ENCODE peak calls at places on chromosomes 2 and 18, in four cellular contexts. One of them, this sample, is unnamed.

GRCh38 chr2:3257166-3257565 is 120.5 kb downstream of the EIPR1 start:
- DNase-seq in GM12864: no peak
- DNase-seq in left ventricle myocardium inferior: no peak
- DNase-seq in brain microvascular endothelial cell: peak; percentile 27
- DNase-seq in this sample: no peak

GRCh38 chr2:157830696-157831570 is 45.2 kb downstream of the ACVR1 start:
- DNase-seq in GM12864: no peak
- DNase-seq in left ventricle myocardium inferior: no peak
- DNase-seq in brain microvascular endothelial cell: peak; percentile 89
- DNase-seq in this sample: peak; percentile 96

GRCh38 chr2:228318218-228318617 is 136.7 kb upstream of the SPHKAP start:
- DNase-seq in GM12864: no peak
- DNase-seq in left ventricle myocardium inferior: no peak
- DNase-seq in brain microvascular endothelial cell: no peak
- DNase-seq in this sample: peak; percentile 55

GRCh38 chr2:168614291-168615018 is 158.4 kb downstream of the CERS6 start:
- DNase-seq in GM12864: no peak
- DNase-seq in left ventricle myocardium inferior: no peak
- DNase-seq in brain microvascular endothelial cell: no peak
- DNase-seq in this sample: no peak

GRCh38 chr18:49812321-49813070 is 837 bp downstream of the ACAA2 start:
- DNase-seq in GM12864: no peak
- DNase-seq in left ventricle myocardium inferior: no peak
- DNase-seq in brain microvascular endothelial cell: no peak
- DNase-seq in this sample: peak; percentile 16

GRCh38 chr2:98508690-98509054 is 64.0 kb downstream of the INPP4A start:
- DNase-seq in GM12864: no peak
- DNase-seq in left ventricle myocardium inferior: peak; percentile 56
- DNase-seq in brain microvascular endothelial cell: peak; percentile 23
- DNase-seq in this sample: peak; percentile 90

GRCh38 chr2:70685771-70686171 is 82.2 kb downstream of the ADD2 start:
- DNase-seq in GM12864: no peak
- DNase-seq in left ventricle myocardium inferior: no peak
- DNase-seq in brain microvascular endothelial cell: no peak
- DNase-seq in this sample: no peak

GRCh38 chr2:232897386-232897970 is 27.4 kb downstream of the SNORC start:
- DNase-seq in GM12864: no peak
- DNase-seq in left ventricle myocardium inferior: no peak
- DNase-seq in brain microvascular endothelial cell: no peak
- DNase-seq in this sample: no peak

GRCh38 chr2:149020432-149020851 is 18.1 kb upstream of the LYPD6B start:
- DNase-seq in GM12864: peak; percentile 72
- DNase-seq in left ventricle myocardium inferior: no peak
- DNase-seq in brain microvascular endothelial cell: no peak
- DNase-seq in this sample: no peak

GRCh38 chr2:109126501-109126860 is 2.5 kb upstream of the SH3RF3 start:
- DNase-seq in GM12864: no peak
- DNase-seq in left ventricle myocardium inferior: no peak
- DNase-seq in brain microvascular endothelial cell: peak; percentile 87
- DNase-seq in this sample: peak; percentile 88

GRCh38 chr2:236338495-236339184 is 74.4 kb upstream of the ASB18 start:
- DNase-seq in GM12864: no peak
- DNase-seq in left ventricle myocardium inferior: no peak
- DNase-seq in brain microvascular endothelial cell: peak; percentile 50
- DNase-seq in this sample: peak; percentile 43

GRCh38 chr2:176157499-176158305 is 595 bp downstream of the HOXD3 start:
- DNase-seq in GM12864: no peak
- DNase-seq in left ventricle myocardium inferior: no peak
- DNase-seq in brain microvascular endothelial cell: no peak
- DNase-seq in this sample: no peak

GRCh38 chr2:241798081-241798630 is 10.8 kb upstream of the NEU4 start:
- DNase-seq in GM12864: no peak
- DNase-seq in left ventricle myocardium inferior: peak; percentile 5
- DNase-seq in brain microvascular endothelial cell: no peak
- DNase-seq in this sample: no peak

GRCh38 chr2:26849056-26850001 is 1.4 kb downstream of the DPYSL5 start:
- DNase-seq in GM12864: no peak
- DNase-seq in left ventricle myocardium inferior: no peak
- DNase-seq in brain microvascular endothelial cell: no peak
- DNase-seq in this sample: no peak

GRCh38 chr2:96374211-96374951 is 38.8 kb downstream of the NCAPH start:
- DNase-seq in GM12864: no peak
- DNase-seq in left ventricle myocardium inferior: peak; percentile 56
- DNase-seq in brain microvascular endothelial cell: peak; percentile 32
- DNase-seq in this sample: peak; percentile 59

GRCh38 chr2:216142540-216142939 is 33.4 kb downstream of the XRCC5 start:
- DNase-seq in GM12864: peak; percentile 73
- DNase-seq in left ventricle myocardium inferior: no peak
- DNase-seq in brain microvascular endothelial cell: peak; percentile 31
- DNase-seq in this sample: peak; percentile 51

GRCh38 chr2:16034151-16034974 is 94.0 kb downstream of the MYCN start:
- DNase-seq in GM12864: no peak
- DNase-seq in left ventricle myocardium inferior: no peak
- DNase-seq in brain microvascular endothelial cell: no peak
- DNase-seq in this sample: no peak

GRCh38 chr2:67948057-67948456 is 114.7 kb downstream of the C1D start:
- DNase-seq in GM12864: no peak
- DNase-seq in left ventricle myocardium inferior: no peak
- DNase-seq in brain microvascular endothelial cell: no peak
- DNase-seq in this sample: no peak

GRCh38 chr2:190659553-190659952 is 10.7 kb downstream of the NAB1 start:
- DNase-seq in GM12864: no peak
- DNase-seq in left ventricle myocardium inferior: no peak
- DNase-seq in brain microvascular endothelial cell: no peak
- DNase-seq in this sample: no peak

GRCh38 chr2:134035605-134036370 is 218.1 kb upstream of the MGAT5 start:
- DNase-seq in GM12864: no peak
- DNase-seq in left ventricle myocardium inferior: no peak
- DNase-seq in brain microvascular endothelial cell: no peak
- DNase-seq in this sample: no peak

GRCh38 chr2:41937464-41937861 is 110.4 kb upstream of the PKDCC start:
- DNase-seq in GM12864: no peak
- DNase-seq in left ventricle myocardium inferior: no peak
- DNase-seq in brain microvascular endothelial cell: no peak
- DNase-seq in this sample: no peak

GRCh38 chr2:75238670-75239330 is 39.5 kb upstream of the TACR1 start:
- DNase-seq in GM12864: no peak
- DNase-seq in left ventricle myocardium inferior: no peak
- DNase-seq in brain microvascular endothelial cell: peak; percentile 45
- DNase-seq in this sample: peak; percentile 93

GRCh38 chr2:46162329-46162870 is 134.8 kb upstream of the EPAS1 start:
- DNase-seq in GM12864: no peak
- DNase-seq in left ventricle myocardium inferior: no peak
- DNase-seq in brain microvascular endothelial cell: no peak
- DNase-seq in this sample: peak; percentile 66

GRCh38 chr2:208189782-208190181 is at the start of gene C2orf80:
- DNase-seq in GM12864: no peak
- DNase-seq in left ventricle myocardium inferior: no peak
- DNase-seq in brain microvascular endothelial cell: no peak
- DNase-seq in this sample: no peak

GRCh38 chr2:27721335-27721734 is 50.2 kb upstream of the MRPL33 start:
- DNase-seq in GM12864: no peak
- DNase-seq in left ventricle myocardium inferior: no peak
- DNase-seq in brain microvascular endothelial cell: no peak
- DNase-seq in this sample: no peak

GRCh38 chr18:23227729-23228075 is 92.4 kb downstream of the CABLES1 start:
- DNase-seq in GM12864: no peak
- DNase-seq in left ventricle myocardium inferior: no peak
- DNase-seq in brain microvascular endothelial cell: no peak
- DNase-seq in this sample: no peak

GRCh38 chr18:48891721-48892120 is 59.0 kb downstream of the SMAD7 start:
- DNase-seq in GM12864: no peak
- DNase-seq in left ventricle myocardium inferior: no peak
- DNase-seq in brain microvascular endothelial cell: no peak
- DNase-seq in this sample: no peak

GRCh38 chr18:63320041-63320689 is 596 bp upstream of the BCL2 start:
- DNase-seq in GM12864: peak; percentile 80
- DNase-seq in left ventricle myocardium inferior: peak; percentile 85
- DNase-seq in brain microvascular endothelial cell: peak; percentile 63
- DNase-seq in this sample: peak; percentile 90

GRCh38 chr2:159639071-159639470 is 22.7 kb upstream of the BAZ2B start:
- DNase-seq in GM12864: no peak
- DNase-seq in left ventricle myocardium inferior: no peak
- DNase-seq in brain microvascular endothelial cell: no peak
- DNase-seq in this sample: no peak

GRCh38 chr2:164960159-164960558 is 4.8 kb upstream of the SLC38A11 start:
- DNase-seq in GM12864: no peak
- DNase-seq in left ventricle myocardium inferior: no peak
- DNase-seq in brain microvascular endothelial cell: no peak
- DNase-seq in this sample: no peak

GRCh38 chr2:159130302-159130701 is 156.2 kb downstream of the WDSUB1 start:
- DNase-seq in GM12864: no peak
- DNase-seq in left ventricle myocardium inferior: no peak
- DNase-seq in brain microvascular endothelial cell: no peak
- DNase-seq in this sample: no peak

GRCh38 chr2:6846540-6846939 is 19.2 kb downstream of the CMPK2 start:
- DNase-seq in GM12864: no peak
- DNase-seq in left ventricle myocardium inferior: no peak
- DNase-seq in brain microvascular endothelial cell: no peak
- DNase-seq in this sample: no peak

GRCh38 chr18:12254137-12254819 is at the start of gene CIDEA:
- DNase-seq in GM12864: no peak
- DNase-seq in left ventricle myocardium inferior: no peak
- DNase-seq in brain microvascular endothelial cell: no peak
- DNase-seq in this sample: peak; percentile 30

GRCh38 chr2:221205103-221205502 is 367.0 kb downstream of the EPHA4 start:
- DNase-seq in GM12864: no peak
- DNase-seq in left ventricle myocardium inferior: no peak
- DNase-seq in brain microvascular endothelial cell: no peak
- DNase-seq in this sample: no peak

GRCh38 chr18:23072079-23072478 is 63.2 kb upstream of the CABLES1 start:
- DNase-seq in GM12864: no peak
- DNase-seq in left ventricle myocardium inferior: no peak
- DNase-seq in brain microvascular endothelial cell: no peak
- DNase-seq in this sample: no peak

GRCh38 chr2:119246884-119247843 is 23.5 kb downstream of the STEAP3 start:
- DNase-seq in GM12864: no peak
- DNase-seq in left ventricle myocardium inferior: no peak
- DNase-seq in brain microvascular endothelial cell: no peak
- DNase-seq in this sample: no peak

GRCh38 chr2:69789762-69790600 is 39.5 kb upstream of the GMCL1 start:
- DNase-seq in GM12864: peak; percentile 52
- DNase-seq in left ventricle myocardium inferior: no peak
- DNase-seq in brain microvascular endothelial cell: peak; percentile 41
- DNase-seq in this sample: peak; percentile 31

GRCh38 chr2:167406558-167406957 is 518.3 kb downstream of the XIRP2 start:
- DNase-seq in GM12864: no peak
- DNase-seq in left ventricle myocardium inferior: no peak
- DNase-seq in brain microvascular endothelial cell: peak; percentile 95
- DNase-seq in this sample: peak; percentile 69

GRCh38 chr2:189519631-189520387 is 60.8 kb downstream of the SLC40A1 start:
- DNase-seq in GM12864: no peak
- DNase-seq in left ventricle myocardium inferior: no peak
- DNase-seq in brain microvascular endothelial cell: no peak
- DNase-seq in this sample: no peak

GRCh38 chr18:14962626-14963025 is 214.7 kb downstream of the ANKRD30B start:
- DNase-seq in GM12864: no peak
- DNase-seq in left ventricle myocardium inferior: no peak
- DNase-seq in brain microvascular endothelial cell: no peak
- DNase-seq in this sample: no peak

GRCh38 chr18:24672165-24672950 is 211.9 kb downstream of the HRH4 start:
- DNase-seq in GM12864: no peak
- DNase-seq in left ventricle myocardium inferior: no peak
- DNase-seq in brain microvascular endothelial cell: no peak
- DNase-seq in this sample: no peak
- TF ChIP-seq CTCF in GM12864: no peak
- TF ChIP-seq CTCF in left ventricle myocardium inferior: peak; percentile 42
- TF ChIP-seq CTCF in brain microvascular endothelial cell: no peak
- TF ChIP-seq CTCF in this sample: no peak

GRCh38 chr18:79193826-79194225 is 124.6 kb downstream of the ATP9B start:
- DNase-seq in GM12864: no peak
- DNase-seq in left ventricle myocardium inferior: no peak
- DNase-seq in brain microvascular endothelial cell: no peak
- DNase-seq in this sample: no peak

GRCh38 chr18:79195716-79196683 is 126.8 kb downstream of the ATP9B start:
- DNase-seq in GM12864: no peak
- DNase-seq in left ventricle myocardium inferior: no peak
- DNase-seq in brain microvascular endothelial cell: no peak
- DNase-seq in this sample: no peak

GRCh38 chr18:79191418-79191817 is 122.2 kb downstream of the ATP9B start:
- DNase-seq in GM12864: no peak
- DNase-seq in left ventricle myocardium inferior: no peak
- DNase-seq in brain microvascular endothelial cell: no peak
- DNase-seq in this sample: no peak

GRCh38 chr18:79186649-79187048 is 117.5 kb downstream of the ATP9B start:
- DNase-seq in GM12864: peak; percentile 27
- DNase-seq in left ventricle myocardium inferior: no peak
- DNase-seq in brain microvascular endothelial cell: no peak
- DNase-seq in this sample: no peak

GRCh38 chr18:79191956-79192355 is 122.8 kb downstream of the ATP9B start:
- DNase-seq in GM12864: no peak
- DNase-seq in left ventricle myocardium inferior: no peak
- DNase-seq in brain microvascular endothelial cell: no peak
- DNase-seq in this sample: no peak
- H3K4me3 ChIP-seq in GM12864: no peak overlapping the region
- H3K4me3 ChIP-seq in left ventricle myocardium inferior: no peak overlapping the region
- H3K4me3 ChIP-seq in brain microvascular endothelial cell: no peak overlapping the region
- H3K4me3 ChIP-seq in this sample: no peak overlapping the region

DNA sequence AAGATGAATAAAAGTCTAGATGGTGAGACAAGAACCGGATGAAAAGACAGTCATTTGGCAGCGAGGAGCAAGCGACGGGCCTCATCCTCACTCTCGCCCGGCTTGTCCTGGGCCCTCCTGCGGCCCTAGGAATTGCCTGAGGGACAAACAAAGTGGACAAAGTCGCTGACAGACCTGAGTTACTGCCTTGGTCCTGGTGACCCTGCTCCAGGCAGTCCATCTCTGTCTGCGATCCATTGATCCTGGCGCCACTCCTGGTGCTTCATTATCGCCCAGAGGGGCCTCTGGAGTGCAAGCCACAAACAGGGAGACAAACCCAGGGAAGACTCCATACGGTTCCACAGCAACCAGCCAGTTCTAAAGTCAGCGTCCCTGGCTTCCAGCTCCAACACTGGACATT is 24.3 kb upstream of the PUM2 start:
- DNase-seq in GM12864: no peak
- DNase-seq in left ventricle myocardium inferior: no peak
- DNase-seq in brain microvascular endothelial cell: no peak
- DNase-seq in this sample: no peak
- TF ChIP-seq CTCF in GM12864: no peak
- TF ChIP-seq CTCF in left ventricle myocardium inferior: no peak
- TF ChIP-seq CTCF in brain microvascular endothelial cell: no peak
- TF ChIP-seq CTCF in this sample: no peak

GRCh38 chr2:177644838-177645237 is 252.3 kb downstream of the AGPS start:
- DNase-seq in GM12864: no peak
- DNase-seq in left ventricle myocardium inferior: no peak
- DNase-seq in brain microvascular endothelial cell: no peak
- DNase-seq in this sample: no peak
- H3K4me3 ChIP-seq in GM12864: no peak overlapping the region
- H3K4me3 ChIP-seq in left ventricle myocardium inferior: no peak overlapping the region
- H3K4me3 ChIP-seq in brain microvascular endothelial cell: no peak overlapping the region
- H3K4me3 ChIP-seq in this sample: no peak overlapping the region

This sample was measured in cardiac fibroblast.